ENCODE peak calls at places on chromosome 16, in five cellular contexts. L is PC-9, S is lower leg skin, Q is NCI-H2081 treated with DMSO at 0.1 percent for 48 hours, M is Panc1. I is an unnamed sample.

GRCh38 chr16:16047761-16048160 is 98.3 kb downstream of the ABCC1 start:
- DNase-seq in L (no peak), S (no peak), Q (no peak), M (no peak), I (no peak)

GRCh38 chr16:48462146-48462740 is 77.0 kb upstream of the SIAH1 start:
- DNase-seq in L (peak), S (no peak), Q (no peak), M (peak), I (no peak)

GRCh38 chr16:85382717-85383118 is 230.4 kb upstream of the GSE1 start:
- DNase-seq in L (no peak), S (no peak), Q (no peak), M (no peak), I (no peak)

GRCh38 chr16:12229759-12230594 is 253.4 kb downstream of the SNX29 start:
- DNase-seq in L (no peak), S (no peak), Q (no peak), M (no peak), I (peak)

GRCh38 chr16:4339909-4340308 is 11.2 kb downstream of the PAM16 start:
- DNase-seq in L (no peak), S (no peak), Q (peak), M (no peak), I (no peak)

GRCh38 chr16:20853981-20854620 is 46.1 kb downstream of the DCUN1D3 start:
- DNase-seq in L (no peak), S (no peak), Q (no peak), M (no peak), I (no peak)

GRCh38 chr16:50731989-50732589 is 9.8 kb upstream of the CYLD start:
- DNase-seq in L (no peak), S (no peak), Q (no peak), M (no peak), I (no peak)

GRCh38 chr16:56606688-56607618 is 1.4 kb upstream of the MT2A start:
- DNase-seq in L (peak), S (peak), Q (no peak), M (no peak), I (no peak)

GRCh38 chr16:64705443-64705842 is 416.4 kb downstream of the CDH11 start:
- DNase-seq in L (no peak), S (no peak), Q (no peak), M (no peak), I (no peak)

GRCh38 chr16:52498640-52499039 is 48.3 kb downstream of the TOX3 start:
- DNase-seq in L (no peak), S (no peak), Q (no peak), M (no peak), I (no peak)

GRCh38 chr16:75810998-75811634 is 84.8 kb upstream of the CPHXL start:
- DNase-seq in L (no peak), S (no peak), Q (no peak), M (no peak), I (no peak)

GRCh38 chr16:12503201-12503600 is 300.5 kb downstream of the CPPED1 start:
- DNase-seq in L (no peak), S (no peak), Q (peak), M (no peak), I (peak)

I was measured in NCI-H1417 treated with DMSO at 0.1 percent for 48 hours.